ENCODE peak calls at places on chromosomes 4 and X, in six cellular contexts. E is K562, R is GM12878, T is HepG2, Z is H1, L is GM12891. B is an unnamed sample.
A peak's percentile ranks its signal among the peaks of the same experiment; 100 is the strongest.

GRCh38 chr4:80232707-80233370 is 33.6 kb upstream of the FGF5 start:
- DNase-seq in Z (no peak), R (no peak), L (no peak), T (no peak), E (no peak), B (no peak)

GRCh38 chr4:142080960-142081359 is 444.6 kb downstream of the IL15 start:
- DNase-seq in Z (no peak), T (no peak), L (no peak), R (no peak), E (no peak), B (no peak)

GRCh38 chrX:13013353-13014110 is 30.9 kb downstream of the FAM9C start:
- DNase-seq in R (no peak), L (peak; percentile 16), Z (no peak), E (no peak), T (no peak), B (no peak)

GRCh38 chrX:95318882-95319281 is 1365.8 kb upstream of the DIAPH2 start:
- DNase-seq in T (peak; percentile 4), L (no peak), Z (no peak), R (no peak), E (peak; percentile 5), B (no peak)

GRCh38 chrX:45077748-45078424 is 122.8 kb downstream of the DIPK2B start:
- DNase-seq in T (no peak), L (no peak), E (no peak), Z (no peak), R (peak; percentile 62), B (no peak)

GRCh38 chr4:33696586-33696985 is 2547.7 kb downstream of the ARAP2 start:
- DNase-seq in R (no peak), E (no peak), L (no peak), Z (no peak), T (no peak), B (no peak)

GRCh38 chr4:176404591-176404990 is 84.8 kb downstream of the SPCS3 start:
- DNase-seq in E (no peak), R (no peak), L (no peak), Z (no peak), T (no peak), B (no peak)

GRCh38 chr4:73985528-73985852 is 2.5 kb downstream of the PPBP start:
- DNase-seq in E (no peak), T (no peak), L (no peak), Z (no peak), R (no peak), B (no peak)

GRCh38 chr4:174314770-174315169 is 31.1 kb downstream of the CEP44 start:
- DNase-seq in Z (no peak), R (no peak), L (no peak), T (no peak), E (no peak), B (no peak)

GRCh38 chr4:83255584-83255983 is 29.0 kb downstream of the COQ2 start:
- DNase-seq in R (no peak), E (no peak), T (no peak), L (no peak), Z (no peak), B (no peak)

GRCh38 chrX:10109695-10110094 is 47.1 kb upstream of the CLCN4 start:
- DNase-seq in Z (no peak), R (no peak), L (no peak), T (no peak), E (no peak), B (no peak)

GRCh38 chr4:169133932-169134331 is 123.9 kb upstream of the CBR4 start:
- DNase-seq in R (no peak), Z (no peak), T (peak; percentile 35), E (no peak), L (no peak), B (no peak)

GRCh38 chr4:169348541-169348940 is 77.8 kb upstream of the SH3RF1 start:
- DNase-seq in Z (no peak), E (no peak), T (no peak), L (no peak), R (no peak), B (no peak)

GRCh38 chr4:7120341-7120740 is 52.5 kb upstream of the GRPEL1 start:
- DNase-seq in E (peak; percentile 66), L (no peak), T (no peak), R (no peak), Z (no peak), B (no peak)

GRCh38 chr4:19195696-19196095 is 1056.0 kb upstream of the SLIT2 start:
- DNase-seq in R (no peak), T (no peak), L (no peak), Z (peak; percentile 53), E (no peak), B (no peak)

GRCh38 chr4:112633477-112634235 is 3.1 kb downstream of the ZGRF1 start:
- DNase-seq in R (peak; percentile 17), Z (no peak), T (peak; percentile 18), L (no peak), E (no peak), B (no peak)

GRCh38 chr4:56049428-56050212 is 100.9 kb downstream of the CEP135 start:
- DNase-seq in Z (peak; percentile 80), T (no peak), R (no peak), E (peak; percentile 13), L (peak; percentile 11), B (peak; percentile 14)

GRCh38 chr4:56051049-56051709 is 102.4 kb downstream of the CEP135 start:
- DNase-seq in Z (no peak), E (no peak), T (no peak), R (no peak), L (no peak), B (no peak)

GRCh38 chr4:56050584-56050983 is 101.8 kb downstream of the CEP135 start:
- DNase-seq in Z (no peak), T (no peak), R (no peak), E (no peak), L (no peak), B (no peak)

GRCh38 chr4:56051710-56052075 is 102.9 kb downstream of the CEP135 start:
- DNase-seq in E (no peak), T (no peak), Z (no peak), R (no peak), L (no peak), B (no peak)

DNA sequence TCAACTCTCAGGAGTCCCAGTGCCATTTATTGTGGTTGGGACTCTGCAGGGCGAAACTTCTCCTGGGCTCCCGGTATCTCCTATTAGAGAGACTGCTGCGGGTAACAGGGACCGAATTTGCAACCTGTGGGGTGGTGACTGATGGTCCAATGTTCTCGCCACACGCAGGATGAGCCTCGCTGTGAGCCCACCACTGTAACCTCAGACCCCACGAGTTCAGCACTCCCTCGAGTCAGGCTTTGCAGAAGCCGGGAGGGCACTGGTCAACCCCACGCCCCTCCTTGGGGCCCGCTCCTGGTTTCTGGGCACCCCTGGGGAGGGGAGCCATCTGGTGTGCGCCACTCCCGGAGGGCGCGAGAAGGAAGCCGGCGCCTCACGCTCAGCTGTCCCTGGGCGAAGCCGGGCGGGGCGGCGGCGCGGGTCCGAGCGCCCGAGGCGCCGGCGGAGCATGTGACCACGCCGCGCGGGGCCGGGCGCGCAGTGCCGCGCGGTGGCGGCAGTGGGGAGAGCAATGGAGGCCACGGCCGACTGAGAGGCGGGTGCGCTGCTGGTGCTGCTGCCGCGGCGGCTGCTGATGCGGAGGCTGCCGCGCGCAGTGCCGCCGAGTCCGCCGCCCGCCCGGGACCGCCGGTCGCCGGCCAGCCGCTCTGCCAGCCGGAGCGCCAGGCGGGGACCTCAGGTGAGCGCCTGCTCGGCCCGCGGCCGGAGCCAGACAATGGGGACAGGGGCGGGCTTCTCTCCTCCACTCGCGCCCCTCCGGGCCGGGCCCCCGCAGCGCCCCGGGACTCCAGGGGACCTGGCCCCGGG is 100.1 kb downstream of the CEP135 start:
- DNase-seq in E (peak; percentile 60), L (peak; percentile 72), Z (peak; percentile 81), R (peak; percentile 2), T (no peak), B (peak; percentile 65)
- TF ChIP-seq POLR2A in E (no peak), L (no peak), Z (no peak), R (peak; percentile 57), T (no peak), B (no peak)

DNA sequence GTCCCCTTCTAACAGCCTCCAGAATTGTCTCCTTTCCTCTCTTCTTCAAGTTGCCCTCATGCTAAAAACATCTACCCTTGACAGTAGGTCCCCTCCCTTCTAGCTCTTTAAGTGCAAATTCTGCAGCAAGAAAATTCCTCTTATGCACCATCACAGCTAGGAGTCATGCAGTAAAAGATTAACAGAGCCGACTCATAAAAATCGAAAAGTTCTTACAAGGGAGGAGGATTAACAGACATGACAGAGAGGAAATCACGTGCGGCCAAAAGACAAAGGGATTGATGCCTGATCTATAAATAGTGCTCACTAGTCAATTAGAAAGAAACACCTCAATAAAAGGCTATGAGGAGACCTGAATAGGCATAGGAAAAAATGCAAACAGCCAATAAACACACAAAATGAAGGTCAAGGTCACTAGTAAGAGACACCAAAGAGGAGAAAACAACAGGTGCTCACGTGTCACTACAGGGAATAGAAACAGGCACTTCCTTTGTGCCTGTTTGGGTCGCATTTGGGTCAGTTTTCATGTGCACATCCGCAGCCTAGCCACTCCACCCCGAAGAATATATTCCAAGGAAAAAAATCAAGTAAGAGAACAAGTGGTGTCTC is 3.4 kb downstream of the RNF212 start:
- DNase-seq in L (no peak), R (no peak), E (no peak), T (peak; percentile 39), Z (no peak), B (no peak)
- TF ChIP-seq TAF1 in L (no peak), R (no peak), E (no peak), T (no peak), Z (no peak), B (no peak)

GRCh38 chr4:24798036-24798610 is 2.8 kb downstream of the SOD3 start:
- DNase-seq in L (no peak), T (no peak), Z (peak; percentile 33), R (no peak), E (no peak), B (no peak)

GRCh38 chr4:24799544-24800272 is 4.3 kb downstream of the SOD3 start:
- DNase-seq in R (no peak), T (no peak), E (no peak), L (no peak), Z (peak; percentile 58), B (no peak)

GRCh38 chr4:24799196-24799543 is 3.8 kb downstream of the SOD3 start:
- DNase-seq in T (no peak), E (no peak), R (no peak), L (no peak), Z (no peak), B (no peak)

GRCh38 chr4:24801136-24801855 is 5.9 kb downstream of the SOD3 start:
- DNase-seq in Z (peak; percentile 43), E (no peak), L (no peak), T (no peak), R (no peak), B (no peak)

GRCh38 chr4:24800273-24800880 is 5.0 kb downstream of the SOD3 start:
- DNase-seq in E (no peak), T (no peak), L (no peak), R (no peak), Z (peak; percentile 59), B (no peak)
- TF ChIP-seq POLR2AphosphoS5 in E (no peak), T (no peak), L (no peak), R (no peak), Z (no peak), B (no peak)

GRCh38 chrX:47146121-47146935 is 1.3 kb downstream of the RBM10 start:
- DNase-seq in R (no peak), E (no peak), L (no peak), Z (no peak), T (no peak), B (no peak)

GRCh38 chrX:47146936-47147859 is 2.2 kb downstream of the RBM10 start:
- DNase-seq in T (no peak), L (no peak), E (no peak), R (no peak), Z (no peak), B (no peak)

GRCh38 chrX:47145408-47146120 is 543 bp downstream of the RBM10 start:
- DNase-seq in E (peak; percentile 57), T (no peak), Z (no peak), R (no peak), L (no peak), B (peak; percentile 36)

GRCh38 chrX:47143894-47144625 is 442 bp downstream of the NDUFB11 start:
- DNase-seq in E (peak; percentile 77), Z (no peak), R (peak; percentile 42), T (no peak), L (no peak), B (no peak)

GRCh38 chrX:47144626-47145407 is at the start of the genes NDUFB11 and RBM10:
- DNase-seq in Z (peak; percentile 80), T (peak; percentile 89), L (peak; percentile 73), R (peak; percentile 76), E (peak; percentile 88), B (peak; percentile 71)
- TF ChIP-seq POLR2A in Z (peak; percentile 79), T (peak; percentile 88), L (peak; percentile 80), R (peak; percentile 96), E (peak; percentile 88), B (peak; percentile 83)

B was measured in GM12892.